ENCODE peak calls at places on chromosomes 2 and 18, in seven cellular contexts. One of them, this sample, is unnamed.
A peak's percentile ranks its signal among the peaks of the same experiment; 100 is the strongest.

GRCh38 chr18:79955302-79956075 is 4.0 kb upstream of the SLC66A2 start:
- DNase-seq in B cell: no peak
- DNase-seq in adrenal gland: no peak
- DNase-seq in sigmoid colon: peak; percentile 53
- DNase-seq in neural progenitor cell: no peak
- DNase-seq in WTC11: no peak
- DNase-seq in esophagus squamous epithelium: no peak
- DNase-seq in this sample: no peak

GRCh38 chr2:70767699-70768584 is at the start of gene ADD2:
- DNase-seq in B cell: peak; percentile 80
- DNase-seq in adrenal gland: peak; percentile 22
- DNase-seq in sigmoid colon: no peak
- DNase-seq in neural progenitor cell: peak; percentile 93
- DNase-seq in WTC11: peak; percentile 74
- DNase-seq in esophagus squamous epithelium: no peak
- DNase-seq in this sample: peak; percentile 48

GRCh38 chr2:44674473-44675299 is 266.8 kb upstream of the SIX3 start:
- DNase-seq in B cell: no peak
- DNase-seq in adrenal gland: no peak
- DNase-seq in sigmoid colon: no peak
- DNase-seq in neural progenitor cell: no peak
- DNase-seq in WTC11: no peak
- DNase-seq in esophagus squamous epithelium: no peak
- DNase-seq in this sample: no peak

GRCh38 chr18:6396276-6396675 is 18.4 kb downstream of the L3MBTL4 start:
- DNase-seq in B cell: no peak
- DNase-seq in adrenal gland: no peak
- DNase-seq in sigmoid colon: no peak
- DNase-seq in neural progenitor cell: no peak
- DNase-seq in WTC11: no peak
- DNase-seq in esophagus squamous epithelium: no peak
- DNase-seq in this sample: no peak

GRCh38 chr2:109369671-109370191 is 240.7 kb downstream of the SH3RF3 start:
- DNase-seq in B cell: no peak
- DNase-seq in adrenal gland: peak; percentile 11
- DNase-seq in sigmoid colon: peak; percentile 40
- DNase-seq in neural progenitor cell: no peak
- DNase-seq in WTC11: no peak
- DNase-seq in esophagus squamous epithelium: no peak
- DNase-seq in this sample: no peak

GRCh38 chr2:240872317-240873097 is 3.9 kb downstream of the AGXT start:
- DNase-seq in B cell: no peak
- DNase-seq in adrenal gland: no peak
- DNase-seq in sigmoid colon: no peak
- DNase-seq in neural progenitor cell: no peak
- DNase-seq in WTC11: no peak
- DNase-seq in esophagus squamous epithelium: no peak
- DNase-seq in this sample: no peak

GRCh38 chr2:167962436-167963226 is 284.8 kb downstream of the STK39 start:
- DNase-seq in B cell: no peak
- DNase-seq in adrenal gland: no peak
- DNase-seq in sigmoid colon: no peak
- DNase-seq in neural progenitor cell: no peak
- DNase-seq in WTC11: no peak
- DNase-seq in esophagus squamous epithelium: no peak
- DNase-seq in this sample: no peak

GRCh38 chr2:122414911-122415310 is 659.5 kb downstream of the TSN start:
- DNase-seq in B cell: no peak
- DNase-seq in adrenal gland: no peak
- DNase-seq in sigmoid colon: no peak
- DNase-seq in neural progenitor cell: no peak
- DNase-seq in WTC11: no peak
- DNase-seq in esophagus squamous epithelium: no peak
- DNase-seq in this sample: no peak

GRCh38 chr2:222907790-222908431 is 47.1 kb downstream of the ACSL3 start:
- DNase-seq in B cell: no peak
- DNase-seq in adrenal gland: no peak
- DNase-seq in sigmoid colon: no peak
- DNase-seq in neural progenitor cell: no peak
- DNase-seq in WTC11: no peak
- DNase-seq in esophagus squamous epithelium: no peak
- DNase-seq in this sample: no peak

GRCh38 chr2:205806126-205806905 is 124.0 kb downstream of the NRP2 start:
- DNase-seq in B cell: no peak
- DNase-seq in adrenal gland: no peak
- DNase-seq in sigmoid colon: no peak
- DNase-seq in neural progenitor cell: no peak
- DNase-seq in WTC11: no peak
- DNase-seq in esophagus squamous epithelium: no peak
- DNase-seq in this sample: no peak

GRCh38 chr2:72116081-72116533 is 31.6 kb downstream of the CYP26B1 start:
- DNase-seq in B cell: no peak
- DNase-seq in adrenal gland: no peak
- DNase-seq in sigmoid colon: peak; percentile 49
- DNase-seq in neural progenitor cell: no peak
- DNase-seq in WTC11: peak; percentile 64
- DNase-seq in esophagus squamous epithelium: no peak
- DNase-seq in this sample: no peak

DNA sequence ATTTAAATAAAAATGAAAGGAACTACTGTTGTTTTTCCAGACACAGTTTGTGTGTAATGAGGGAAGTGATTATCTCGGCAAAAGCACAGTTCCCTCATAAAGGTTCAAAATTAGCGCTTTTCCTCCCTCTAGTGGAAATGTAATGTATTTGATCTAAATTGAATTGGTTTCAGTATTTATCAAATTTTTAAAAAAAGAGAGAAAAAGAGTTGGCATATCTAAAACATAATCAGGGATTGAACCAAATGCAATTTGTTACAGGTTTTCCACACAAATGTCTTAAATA is 37.5 kb downstream of the CMPK2 start:
- DNase-seq in B cell: no peak
- DNase-seq in adrenal gland: no peak
- DNase-seq in sigmoid colon: no peak
- DNase-seq in neural progenitor cell: peak; percentile 62
- DNase-seq in WTC11: no peak
- DNase-seq in esophagus squamous epithelium: no peak
- DNase-seq in this sample: no peak
- TF ChIP-seq CTCF in B cell: peak; percentile 25
- TF ChIP-seq CTCF in adrenal gland: peak; percentile 35
- TF ChIP-seq CTCF in sigmoid colon: peak; percentile 41
- TF ChIP-seq CTCF in neural progenitor cell: peak; percentile 68
- TF ChIP-seq CTCF in WTC11: no peak
- TF ChIP-seq CTCF in esophagus squamous epithelium: no peak
- TF ChIP-seq CTCF in this sample: peak; percentile 18

GRCh38 chr2:52416340-52416739 is 1351.3 kb upstream of the CHAC2 start:
- DNase-seq in B cell: no peak
- DNase-seq in adrenal gland: no peak
- DNase-seq in sigmoid colon: no peak
- DNase-seq in neural progenitor cell: peak; percentile 45
- DNase-seq in WTC11: no peak
- DNase-seq in esophagus squamous epithelium: no peak
- DNase-seq in this sample: no peak
- TF ChIP-seq CTCF in B cell: no peak
- TF ChIP-seq CTCF in adrenal gland: no peak
- TF ChIP-seq CTCF in sigmoid colon: no peak
- TF ChIP-seq CTCF in neural progenitor cell: peak; percentile 49
- TF ChIP-seq CTCF in WTC11: no peak
- TF ChIP-seq CTCF in esophagus squamous epithelium: no peak
- TF ChIP-seq CTCF in this sample: no peak

DNA sequence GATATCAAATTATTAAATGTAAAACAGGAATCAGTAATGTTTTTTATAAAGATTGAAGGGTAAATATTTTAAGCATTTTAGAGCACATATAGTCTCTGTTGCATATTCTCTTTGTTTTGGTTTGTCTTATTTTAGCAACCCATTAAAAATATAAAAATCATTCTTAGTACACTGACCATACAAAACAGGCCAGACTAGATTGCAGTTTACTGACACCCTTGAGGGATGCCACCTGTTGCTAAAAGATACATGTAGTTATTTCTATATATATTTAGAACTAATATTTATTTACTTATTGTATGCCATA is 44.7 kb upstream of the SULT1C3 start:
- DNase-seq in B cell: no peak
- DNase-seq in adrenal gland: no peak
- DNase-seq in sigmoid colon: no peak
- DNase-seq in neural progenitor cell: no peak
- DNase-seq in WTC11: no peak
- DNase-seq in esophagus squamous epithelium: no peak
- DNase-seq in this sample: no peak
- TF ChIP-seq CTCF in B cell: peak; percentile 3
- TF ChIP-seq CTCF in adrenal gland: no peak
- TF ChIP-seq CTCF in sigmoid colon: no peak
- TF ChIP-seq CTCF in neural progenitor cell: no peak
- TF ChIP-seq CTCF in WTC11: no peak
- TF ChIP-seq CTCF in esophagus squamous epithelium: no peak
- TF ChIP-seq CTCF in this sample: no peak

GRCh38 chr2:23330214-23330613 is 54.8 kb upstream of the KLHL29 start:
- DNase-seq in B cell: no peak
- DNase-seq in adrenal gland: peak; percentile 24
- DNase-seq in sigmoid colon: no peak
- DNase-seq in neural progenitor cell: peak; percentile 85
- DNase-seq in WTC11: peak; percentile 79
- DNase-seq in esophagus squamous epithelium: no peak
- DNase-seq in this sample: peak; percentile 29
- TF ChIP-seq CTCF in B cell: no peak
- TF ChIP-seq CTCF in adrenal gland: no peak
- TF ChIP-seq CTCF in sigmoid colon: no peak
- TF ChIP-seq CTCF in neural progenitor cell: peak; percentile 66
- TF ChIP-seq CTCF in WTC11: no peak
- TF ChIP-seq CTCF in esophagus squamous epithelium: no peak
- TF ChIP-seq CTCF in this sample: peak; percentile 12

GRCh38 chr18:78021196-78021595 is 771.5 kb downstream of the GALR1 start:
- DNase-seq in B cell: no peak
- DNase-seq in adrenal gland: no peak
- DNase-seq in sigmoid colon: no peak
- DNase-seq in neural progenitor cell: peak; percentile 20
- DNase-seq in WTC11: no peak
- DNase-seq in esophagus squamous epithelium: no peak
- DNase-seq in this sample: no peak
- TF ChIP-seq CTCF in B cell: no peak
- TF ChIP-seq CTCF in adrenal gland: no peak
- TF ChIP-seq CTCF in sigmoid colon: no peak
- TF ChIP-seq CTCF in neural progenitor cell: peak; percentile 36
- TF ChIP-seq CTCF in WTC11: no peak
- TF ChIP-seq CTCF in esophagus squamous epithelium: no peak
- TF ChIP-seq CTCF in this sample: no peak

GRCh38 chr2:118764855-118765254 is 82.6 kb downstream of the EN1 start:
- DNase-seq in B cell: no peak
- DNase-seq in adrenal gland: no peak
- DNase-seq in sigmoid colon: no peak
- DNase-seq in neural progenitor cell: no peak
- DNase-seq in WTC11: no peak
- DNase-seq in esophagus squamous epithelium: no peak
- DNase-seq in this sample: no peak

GRCh38 chr2:118761791-118762190 is 85.7 kb downstream of the EN1 start:
- DNase-seq in B cell: no peak
- DNase-seq in adrenal gland: no peak
- DNase-seq in sigmoid colon: no peak
- DNase-seq in neural progenitor cell: no peak
- DNase-seq in WTC11: no peak
- DNase-seq in esophagus squamous epithelium: no peak
- DNase-seq in this sample: no peak

DNA sequence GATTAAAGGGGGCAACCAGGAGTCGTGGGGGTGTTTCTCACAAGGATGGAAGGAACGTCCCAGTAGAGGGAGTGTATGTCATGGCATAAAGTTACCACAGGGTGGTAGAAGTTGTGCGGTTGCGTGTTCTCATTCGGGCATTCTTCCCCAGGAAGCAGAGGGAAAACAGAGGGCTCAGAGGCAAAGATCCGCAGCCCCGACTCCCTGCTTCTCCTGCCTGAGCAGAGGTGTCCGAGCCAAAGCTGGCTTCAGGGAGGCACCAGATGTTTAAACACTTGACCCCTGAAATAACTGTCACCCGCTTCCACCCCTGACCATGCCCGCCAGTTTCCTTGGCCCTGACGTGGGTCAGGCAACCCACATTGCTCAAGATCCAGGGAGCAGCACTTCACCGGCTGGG is 83.7 kb downstream of the EN1 start:
- DNase-seq in B cell: no peak
- DNase-seq in adrenal gland: no peak
- DNase-seq in sigmoid colon: no peak
- DNase-seq in neural progenitor cell: peak; percentile 71
- DNase-seq in WTC11: peak; percentile 40
- DNase-seq in esophagus squamous epithelium: no peak
- DNase-seq in this sample: no peak
- TF ChIP-seq CTCF in B cell: no peak
- TF ChIP-seq CTCF in adrenal gland: peak; percentile 25
- TF ChIP-seq CTCF in sigmoid colon: no peak
- TF ChIP-seq CTCF in neural progenitor cell: peak; percentile 59
- TF ChIP-seq CTCF in WTC11: no peak
- TF ChIP-seq CTCF in esophagus squamous epithelium: no peak
- TF ChIP-seq CTCF in this sample: no peak

GRCh38 chr2:55050133-55050994 is at the start of gene RTN4:
- DNase-seq in B cell: peak; percentile 98
- DNase-seq in adrenal gland: peak; percentile 99
- DNase-seq in sigmoid colon: peak; percentile 100
- DNase-seq in neural progenitor cell: peak; percentile 99
- DNase-seq in WTC11: peak; percentile 99
- DNase-seq in esophagus squamous epithelium: peak; percentile 95
- DNase-seq in this sample: peak; percentile 97
- TF ChIP-seq CTCF in B cell: no peak
- TF ChIP-seq CTCF in adrenal gland: peak; percentile 46
- TF ChIP-seq CTCF in sigmoid colon: no peak
- TF ChIP-seq CTCF in neural progenitor cell: no peak
- TF ChIP-seq CTCF in WTC11: no peak
- TF ChIP-seq CTCF in esophagus squamous epithelium: no peak
- TF ChIP-seq CTCF in this sample: no peak

GRCh38 chr18:31942999-31943894 is at the start of gene TRAPPC8:
- DNase-seq in B cell: peak; percentile 95
- DNase-seq in adrenal gland: peak; percentile 99
- DNase-seq in sigmoid colon: peak; percentile 99
- DNase-seq in neural progenitor cell: peak; percentile 98
- DNase-seq in WTC11: peak; percentile 96
- DNase-seq in esophagus squamous epithelium: peak; percentile 97
- DNase-seq in this sample: peak; percentile 96
- TF ChIP-seq CTCF in B cell: no peak
- TF ChIP-seq CTCF in adrenal gland: no peak
- TF ChIP-seq CTCF in sigmoid colon: no peak
- TF ChIP-seq CTCF in neural progenitor cell: no peak
- TF ChIP-seq CTCF in WTC11: no peak
- TF ChIP-seq CTCF in esophagus squamous epithelium: no peak
- TF ChIP-seq CTCF in this sample: peak; percentile 37

GRCh38 chr2:147275943-147276342 is 568.9 kb upstream of the ACVR2A start:
- DNase-seq in B cell: no peak
- DNase-seq in adrenal gland: no peak
- DNase-seq in sigmoid colon: no peak
- DNase-seq in neural progenitor cell: peak; percentile 8
- DNase-seq in WTC11: peak; percentile 46
- DNase-seq in esophagus squamous epithelium: no peak
- DNase-seq in this sample: no peak
- TF ChIP-seq CTCF in B cell: no peak
- TF ChIP-seq CTCF in adrenal gland: no peak
- TF ChIP-seq CTCF in sigmoid colon: no peak
- TF ChIP-seq CTCF in neural progenitor cell: peak; percentile 40
- TF ChIP-seq CTCF in WTC11: peak; percentile 38
- TF ChIP-seq CTCF in esophagus squamous epithelium: no peak
- TF ChIP-seq CTCF in this sample: no peak

This sample was measured in GM10248.